ENCODE peak calls at places on chromosomes 1 and 21, in four cellular contexts. H is K562, R is GM12878, M is HepG2. L is an unnamed sample.
A peak's percentile ranks its signal among the peaks of the same experiment; 100 is the strongest.

GRCh38 chr1:1756661-1757421 is 21.4 kb downstream of the NADK start:
- DNase-seq in H (no peak), R (no peak), M (no peak), L (no peak)

GRCh38 chr1:7633521-7634245 is 137.4 kb upstream of the VAMP3 start:
- DNase-seq in H (no peak), R (no peak), M (no peak), L (no peak)

GRCh38 chr1:90387825-90388224 is 329.3 kb downstream of the BARHL2 start:
- DNase-seq in H (no peak), R (no peak), M (no peak), L (no peak)

GRCh38 chr1:5993553-5994510 is 1.6 kb upstream of the NPHP4 start:
- DNase-seq in H (peak; percentile 83), R (no peak), M (no peak), L (no peak)

GRCh38 chr1:200793677-200794076 is 55.0 kb downstream of the CAMSAP2 start:
- DNase-seq in H (no peak), R (no peak), M (no peak), L (no peak)

GRCh38 chr1:19758227-19758830 is 41.4 kb downstream of the TMCO4 start:
- DNase-seq in H (no peak), R (no peak), M (no peak), L (no peak)

GRCh38 chr21:31459457-31459856 is 115.4 kb upstream of the TIAM1 start:
- DNase-seq in H (peak; percentile 48), R (no peak), M (no peak), L (no peak)

GRCh38 chr21:27369962-27370578 is 403.2 kb upstream of the ADAMTS5 start:
- DNase-seq in H (no peak), R (no peak), M (no peak), L (no peak)

GRCh38 chr1:225253784-225254183 is 174.1 kb downstream of the LBR start:
- DNase-seq in H (no peak), R (no peak), M (no peak), L (no peak)

GRCh38 chr1:234755449-234755863 is 145.5 kb upstream of the IRF2BP2 start:
- DNase-seq in H (no peak), R (no peak), M (no peak), L (no peak)

GRCh38 chr1:208048904-208049303 is 138.0 kb upstream of the CD34 start:
- DNase-seq in H (no peak), R (no peak), M (no peak), L (no peak)

GRCh38 chr1:159000070-159000409 is 9.7 kb upstream of the IFI16 start:
- DNase-seq in H (no peak), R (no peak), M (no peak), L (no peak)

GRCh38 chr1:21750841-21751240 is 32.1 kb downstream of the USP48 start:
- DNase-seq in H (no peak), R (no peak), M (no peak), L (no peak)

GRCh38 chr1:230940848-230941247 is 37.8 kb downstream of the TTC13 start:
- DNase-seq in H (no peak), R (no peak), M (no peak), L (no peak)

GRCh38 chr1:154191990-154192450 is at the start of gene TPM3:
- DNase-seq in H (no peak), R (no peak), M (no peak), L (no peak)

GRCh38 chr21:41509733-41510132 is 1.8 kb upstream of the TMPRSS2 start:
- DNase-seq in H (no peak), R (no peak), M (no peak), L (no peak)

GRCh38 chr1:196367838-196368237 is 240.4 kb downstream of the KCNT2 start:
- DNase-seq in H (no peak), R (no peak), M (no peak), L (no peak)

GRCh38 chr1:9442266-9442846 is 96.9 kb upstream of the SLC25A33 start:
- DNase-seq in H (no peak), R (no peak), M (peak; percentile 33), L (no peak)

GRCh38 chr1:9444532-9444931 is 94.7 kb upstream of the SLC25A33 start:
- DNase-seq in H (no peak), R (no peak), M (no peak), L (no peak)

GRCh38 chr1:9440763-9441194 is 98.5 kb upstream of the SLC25A33 start:
- DNase-seq in H (no peak), R (no peak), M (no peak), L (no peak)

GRCh38 chr1:9442986-9443385 is 96.3 kb upstream of the SLC25A33 start:
- DNase-seq in H (no peak), R (no peak), M (no peak), L (no peak)

DNA sequence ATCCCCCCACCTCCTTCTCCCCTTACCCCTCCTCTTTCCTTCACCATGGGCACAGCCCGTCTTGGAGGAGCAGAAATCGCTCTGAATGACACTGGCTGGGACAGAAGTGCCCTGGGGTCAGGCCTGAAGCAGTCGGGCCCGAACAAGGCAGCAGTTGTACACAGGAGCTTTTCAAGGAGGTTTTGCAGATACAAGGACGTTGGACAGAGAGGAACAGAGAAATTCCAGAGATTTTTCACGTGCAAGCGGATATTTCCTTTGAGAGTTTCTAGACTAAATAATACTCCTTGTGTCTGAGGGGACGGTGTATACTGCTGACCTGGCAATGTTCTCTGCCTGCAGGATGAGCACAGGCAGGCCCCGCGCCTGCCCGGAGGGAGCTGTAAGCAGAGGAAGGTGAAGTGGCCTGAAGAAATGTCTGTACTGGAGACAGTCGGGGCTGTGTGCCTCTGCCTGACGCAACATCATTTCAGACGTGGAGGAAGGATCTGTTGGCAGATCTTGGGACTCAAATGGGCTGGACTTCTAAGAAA is 95.3 kb upstream of the SLC25A33 start:
- DNase-seq in H (no peak), R (no peak), M (no peak), L (no peak)
- TF ChIP-seq CREB1 in H (no peak), R (no peak), M (no peak), L (no peak)

DNA sequence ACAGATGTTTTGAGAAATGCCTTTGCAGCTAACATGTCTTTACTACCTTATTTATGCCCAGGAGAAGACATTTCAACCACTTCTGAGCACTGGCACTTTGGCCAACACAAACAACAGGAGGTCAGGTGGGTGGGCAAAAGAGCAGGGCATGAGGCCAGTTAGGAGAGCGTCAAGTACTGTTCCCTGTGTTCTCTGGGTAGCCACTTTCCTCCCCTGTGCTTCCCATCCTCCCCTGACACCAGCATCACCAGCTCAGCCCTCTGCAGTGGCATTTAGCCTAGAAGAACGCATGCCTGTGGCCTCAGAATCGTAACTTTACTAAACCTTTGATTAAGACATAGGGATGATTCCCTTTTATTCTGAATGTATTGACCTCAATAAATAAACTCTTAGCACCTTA is 18.3 kb downstream of the BTG2 start:
- DNase-seq in H (no peak), R (no peak), M (no peak), L (no peak)
- TF ChIP-seq CBFB in H (no peak), R (no peak), M (no peak), L (no peak)

DNA sequence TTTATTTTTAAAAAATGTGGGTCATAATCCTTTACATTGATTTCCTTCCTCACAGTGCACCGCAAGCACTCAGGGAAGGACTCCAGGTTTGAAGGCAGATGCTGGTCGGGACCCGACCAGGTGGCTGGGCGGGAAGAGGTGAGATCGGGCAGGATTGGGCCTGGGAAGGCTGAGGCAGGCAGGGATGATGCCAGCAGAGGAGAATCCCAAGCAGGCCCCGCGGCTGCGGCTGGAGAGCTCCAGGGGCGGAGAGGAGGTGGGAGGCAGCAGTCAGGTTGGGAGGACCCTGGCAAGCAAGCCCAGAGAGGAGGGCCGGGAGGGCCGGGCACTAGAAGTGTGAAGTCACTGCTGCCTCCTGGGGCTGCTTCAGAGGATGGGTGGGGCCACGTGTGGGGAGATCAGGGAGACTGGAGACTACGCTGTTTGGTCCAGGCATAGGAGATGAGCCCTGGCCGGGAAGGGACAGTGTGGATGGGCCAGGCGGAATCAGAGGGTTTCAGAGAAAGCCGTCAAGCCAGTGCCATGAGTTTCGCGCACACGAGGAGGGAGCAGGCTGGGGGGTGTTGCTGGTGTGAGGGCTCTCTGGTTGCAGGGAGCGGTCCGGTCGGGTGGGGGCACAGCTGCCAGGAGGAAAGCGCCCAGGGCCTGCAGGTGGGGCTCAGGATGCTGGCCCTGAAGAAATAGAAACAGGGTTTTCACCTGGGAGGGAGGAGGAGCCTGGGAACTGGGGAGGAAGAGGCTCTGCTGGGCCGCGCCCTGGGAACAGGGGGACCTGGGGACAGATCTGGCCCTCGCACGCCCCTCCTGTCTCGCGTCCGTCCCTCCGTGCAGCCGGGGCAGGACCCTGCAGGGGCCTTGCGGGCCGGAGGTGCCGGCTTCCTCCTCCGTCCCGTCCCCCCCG is 890 bp upstream of the COL18A1 start:
- DNase-seq in H (no peak), R (no peak), M (no peak), L (peak; percentile 67)
- TF ChIP-seq CREB1 in H (no peak), R (no peak), M (no peak), L (no peak)

DNA sequence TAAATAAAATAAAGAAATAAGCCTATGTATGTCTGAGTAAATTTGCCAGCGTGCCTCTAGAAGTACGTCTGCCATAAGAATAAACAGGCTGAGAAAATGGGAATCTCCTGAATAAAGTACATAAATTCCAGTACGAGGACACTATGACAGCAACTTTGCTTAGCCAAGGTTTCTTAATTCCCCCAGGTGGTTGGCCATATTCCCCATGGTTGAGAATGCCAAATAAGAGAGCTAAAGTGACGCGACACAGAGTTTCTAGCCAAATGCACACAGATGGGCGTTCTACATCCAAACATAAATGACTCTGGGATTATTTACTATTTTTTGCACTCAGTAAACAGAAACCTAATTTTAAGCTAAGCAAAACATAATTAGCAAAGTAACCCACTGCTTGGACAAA is 19.5 kb downstream of the KCNH1 start:
- DNase-seq in H (no peak), R (no peak), M (no peak), L (no peak)
- TF ChIP-seq CBFB in H (no peak), R (no peak), M (no peak), L (no peak)

DNA sequence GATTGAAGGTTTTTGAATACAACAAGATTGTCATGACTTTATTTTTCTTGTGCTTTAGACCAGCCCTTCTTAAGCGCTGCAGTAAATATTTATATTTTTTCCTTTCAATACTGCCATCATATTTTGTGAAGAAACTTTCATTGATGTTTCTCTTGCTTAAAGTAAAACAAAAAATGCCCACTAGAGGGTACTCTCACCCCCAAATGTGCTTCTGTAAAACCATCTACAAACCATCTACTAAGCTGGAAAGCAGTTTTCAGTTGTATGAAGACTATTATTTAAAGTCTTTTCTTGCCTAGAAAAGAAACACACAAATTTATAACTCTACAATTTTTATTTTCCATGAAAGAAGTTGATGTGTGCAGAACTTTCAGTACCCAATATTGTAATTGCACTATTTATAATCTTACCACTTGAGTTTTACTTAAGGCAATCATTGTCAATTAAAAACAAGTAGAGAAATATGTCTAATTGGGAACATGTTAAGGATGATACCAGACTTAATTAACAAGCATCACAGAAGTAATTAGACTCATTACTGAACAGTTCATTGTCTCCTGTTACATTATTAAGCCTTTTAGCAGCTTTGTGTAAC is 10.7 kb downstream of the LEPR start:
- DNase-seq in H (peak; percentile 42), R (no peak), M (peak; percentile 43), L (no peak)
- TF ChIP-seq CREB1 in H (no peak), R (no peak), M (no peak), L (no peak)

DNA sequence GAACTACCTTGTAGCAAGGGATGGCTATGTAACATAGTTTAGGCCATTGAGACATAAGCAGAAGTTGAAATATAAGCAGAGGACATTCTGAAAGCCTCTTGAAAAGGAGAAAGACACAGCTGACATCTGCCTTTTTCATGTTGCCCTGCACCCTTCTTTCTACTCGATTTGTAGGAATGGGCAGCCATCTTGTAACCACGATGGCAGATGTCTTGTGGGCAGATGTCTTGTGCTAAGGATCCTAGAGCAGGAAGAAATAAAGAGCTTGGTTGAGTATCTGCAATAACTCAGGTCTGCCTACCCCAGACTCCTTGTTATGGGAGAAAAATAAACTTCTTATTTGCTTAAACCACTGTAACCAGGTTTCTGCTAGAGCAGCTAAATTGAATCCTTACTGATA is 351.0 kb downstream of the PDE4B start:
- DNase-seq in H (no peak), R (no peak), M (no peak), L (no peak)
- TF ChIP-seq CBFB in H (no peak), R (no peak), M (no peak), L (no peak)

GRCh38 chr1:9787702-9788101 is 36.1 kb downstream of the CLSTN1 start:
- DNase-seq in H (no peak), R (peak; percentile 70), M (no peak), L (no peak)
- TF ChIP-seq CREB1 in H (no peak), R (peak; percentile 82), M (no peak), L (no peak)

L was measured in WTC11.